ENCODE peak calls at places on chromosomes 4 and X, in five cellular contexts. B is stimulated activated CD4-positive, alpha-beta T cell treated with anti-CD3 and anti-CD28 coated beads, Interleukin-15, amount 100 ng/mL, for 1 hour; A is OCI-M1; J is right lobe of liver; S is GM13977. Q is an unnamed sample.

GRCh38 chrX:65034641-65035450 is 58.6 kb upstream of the ZC4H2 start:
- DNase-seq in S (peak), A (peak), B (peak), J (peak), Q (peak)

GRCh38 chrX:125004799-125005198 is 314.9 kb upstream of the TEX13C start:
- DNase-seq in J (no peak), B (no peak), A (peak), S (no peak), Q (no peak)

GRCh38 chr4:64464581-64464980 is 55.3 kb upstream of the TECRL start:
- DNase-seq in S (no peak), A (no peak), B (no peak), J (no peak), Q (no peak)

GRCh38 chr4:42787071-42787463 is 105.4 kb upstream of the GRXCR1 start:
- DNase-seq in J (no peak), A (no peak), B (no peak), S (no peak), Q (no peak)

GRCh38 chr4:6916587-6917444 is 7.2 kb downstream of the TBC1D14 start:
- DNase-seq in S (no peak), A (peak), J (peak), B (no peak), Q (no peak)

GRCh38 chrX:46209768-46210167 is 335.5 kb downstream of the ZNF674 start:
- DNase-seq in B (no peak), S (no peak), J (no peak), A (no peak), Q (no peak)

GRCh38 chr4:169159614-169160013 is 111.1 kb downstream of the SH3RF1 start:
- DNase-seq in S (no peak), J (no peak), B (no peak), A (no peak), Q (no peak)

GRCh38 chrX:14027511-14028019 is 2.1 kb downstream of the GEMIN8 start:
- DNase-seq in A (peak), B (no peak), S (peak), J (no peak), Q (no peak)

GRCh38 chr4:53937918-53938317 is 126.5 kb downstream of the CHIC2 start:
- DNase-seq in A (no peak), J (no peak), B (no peak), S (no peak), Q (no peak)